ENCODE peak calls at places on chromosomes 12 and 14, in five cellular contexts. A is GM04503; K is SW 1271; O is iPS DF 19.7; N is CD4-positive, alpha-beta memory T cell. M is an unnamed sample.

GRCh38 chr12:52615208-52615868 is 3.0 kb downstream of the KRT73 start:
- DNase-seq in A (no peak), O (no peak), K (no peak), N (no peak), M (no peak)

GRCh38 chr14:103239751-103240150 is 94.3 kb upstream of the EIF5 start:
- DNase-seq in O (no peak), K (no peak), A (no peak), N (no peak), M (no peak)

GRCh38 chr12:123891011-123891410 is 81.6 kb downstream of the CCDC92 start:
- DNase-seq in A (no peak), O (no peak), K (no peak), N (no peak), M (no peak)

GRCh38 chr12:5796171-5797091 is 148.6 kb downstream of the ANO2 start:
- DNase-seq in N (no peak), K (no peak), A (no peak), O (no peak), M (no peak)

GRCh38 chr12:104354167-104354867 is 50.8 kb downstream of the EID3 start:
- DNase-seq in A (no peak), K (no peak), N (no peak), O (no peak), M (no peak)

GRCh38 chr12:92551853-92552397 is 150.9 kb upstream of the PLEKHG7 start:
- DNase-seq in K (no peak), O (no peak), N (no peak), A (no peak), M (no peak)

GRCh38 chr12:122206111-122206881 is 2.8 kb downstream of the B3GNT4 start:
- DNase-seq in N (no peak), K (no peak), O (no peak), A (no peak), M (no peak)

GRCh38 chr12:85865905-85866304 is 8.2 kb upstream of the NTS start:
- DNase-seq in A (no peak), O (no peak), N (no peak), K (no peak), M (no peak)

GRCh38 chr12:130357241-130357640 is 19.6 kb downstream of the PIWIL1 start:
- DNase-seq in N (no peak), K (no peak), A (no peak), O (no peak), M (no peak)

GRCh38 chr12:68538722-68539614 is 71.7 kb upstream of the RAP1B start:
- DNase-seq in O (peak), A (no peak), K (no peak), N (peak), M (peak)